ENCODE peak calls at places on chromosome 11, in eight cellular contexts. J is activated gamma-delta T cell, X is NCI-H1105, Z is smooth muscle cell of the brain vasculature, V is HT1080, O is NCI-H1930, R is foreskin fibroblast, Q is cardiac fibroblast. H is an unnamed sample.

GRCh38 chr11:14537134-14537599 is 17.0 kb upstream of the PSMA1 start:
- DNase-seq in J (no peak), X (peak), Z (no peak), V (peak), O (no peak), R (peak), Q (peak), H (no peak)

GRCh38 chr11:121459413-121460041 is 6.8 kb upstream of the SORL1-AS1 start:
- DNase-seq in J (no peak), X (no peak), Z (no peak), V (no peak), O (no peak), R (no peak), Q (no peak), H (no peak)

GRCh38 chr11:67303989-67304411 is 670 bp downstream of the SSH3 start:
- DNase-seq in J (no peak), X (no peak), Z (no peak), V (no peak), O (no peak), R (peak), Q (no peak), H (no peak)

GRCh38 chr11:3111919-3112690 is 53.0 kb downstream of the OSBPL5 start:
- DNase-seq in J (no peak), X (no peak), Z (no peak), V (no peak), O (no peak), R (no peak), Q (peak), H (no peak)

GRCh38 chr11:2587976-2588748 is 111.6 kb downstream of the KCNQ1OT1 start:
- DNase-seq in J (no peak), X (no peak), Z (no peak), V (no peak), O (no peak), R (no peak), Q (no peak), H (no peak)

GRCh38 chr11:122737951-122738693 is 82.6 kb downstream of the UBASH3B start:
- DNase-seq in J (no peak), X (no peak), Z (no peak), V (peak), O (no peak), R (peak), Q (no peak), H (no peak)

GRCh38 chr11:10623797-10624761 is 55.6 kb upstream of the LYVE1 start:
- DNase-seq in J (no peak), X (peak), Z (no peak), V (peak), O (no peak), R (peak), Q (peak), H (peak)

GRCh38 chr11:43953521-43953920 is 11.1 kb downstream of the C11orf96 start:
- DNase-seq in J (no peak), X (no peak), Z (no peak), V (no peak), O (no peak), R (no peak), Q (no peak), H (no peak)

GRCh38 chr11:74265256-74265655 is 46.2 kb downstream of the P4HA3 start:
- DNase-seq in J (no peak), X (no peak), Z (no peak), V (no peak), O (no peak), R (no peak), Q (no peak), H (no peak)

GRCh38 chr11:113048820-113049555 is 87.8 kb downstream of the NCAM1 start:
- DNase-seq in J (no peak), X (no peak), Z (no peak), V (peak), O (no peak), R (peak), Q (peak), H (no peak)

GRCh38 chr11:122101625-122102291 is 14.3 kb downstream of the BLID start:
- DNase-seq in J (no peak), X (peak), Z (no peak), V (no peak), O (peak), R (peak), Q (peak), H (no peak)

GRCh38 chr11:57792060-57792541 is 30.5 kb downstream of the CTNND1 start:
- DNase-seq in J (peak), X (no peak), Z (no peak), V (peak), O (no peak), R (no peak), Q (peak), H (peak)

GRCh38 chr11:23311986-23312940 is 452.0 kb upstream of the CCDC179 start:
- DNase-seq in J (no peak), X (no peak), Z (no peak), V (peak), O (no peak), R (peak), Q (peak), H (no peak)

GRCh38 chr11:86784247-86784681 is 16.1 kb upstream of the PRSS23 start:
- DNase-seq in J (no peak), X (no peak), Z (no peak), V (no peak), O (no peak), R (peak), Q (peak), H (no peak)

GRCh38 chr11:102783720-102784119 is 3.3 kb upstream of the MMP10 start:
- DNase-seq in J (no peak), X (peak), Z (no peak), V (no peak), O (peak), R (no peak), Q (no peak), H (no peak)

GRCh38 chr11:15638386-15638787 is 523.7 kb downstream of the INSC start:
- DNase-seq in J (no peak), X (no peak), Z (no peak), V (no peak), O (no peak), R (no peak), Q (no peak), H (no peak)